ENCODE peak calls at places on chromosomes 12 and 14, in eight cellular contexts. One of them, this sample, is unnamed. For H3K9me2 and H3K4me1, the result is how much of the 10 kb centered on the place peaks cover.

GRCh38 chr12:79689477-79690155 is 1.1 kb downstream of the PAWR start:
- DNase-seq in hepatocyte: peak
- DNase-seq in MM.1S: peak
- DNase-seq in PC-9: peak
- DNase-seq in GM23338: peak
- DNase-seq in PC-3: peak
- DNase-seq in OCI-LY7: peak
- DNase-seq in GM23248: peak
- DNase-seq in this sample: peak

GRCh38 chr12:92506460-92506859 is 196.3 kb upstream of the PLEKHG7 start:
- DNase-seq in GM23248: no peak
- DNase-seq in MM.1S: no peak
- DNase-seq in OCI-LY7: no peak
- DNase-seq in hepatocyte: no peak
- DNase-seq in PC-3: no peak
- DNase-seq in GM23338: no peak
- DNase-seq in PC-9: no peak
- DNase-seq in this sample: no peak

GRCh38 chr14:63857467-63858030 is 4.7 kb downstream of the SYNE2 start:
- DNase-seq in hepatocyte: no peak
- DNase-seq in MM.1S: no peak
- DNase-seq in GM23248: no peak
- DNase-seq in PC-3: peak
- DNase-seq in GM23338: no peak
- DNase-seq in OCI-LY7: no peak
- DNase-seq in PC-9: no peak
- DNase-seq in this sample: no peak

GRCh38 chr12:52280796-52281560 is 6.5 kb downstream of the KRT86 start:
- DNase-seq in PC-3: peak
- DNase-seq in hepatocyte: peak
- DNase-seq in OCI-LY7: no peak
- DNase-seq in PC-9: peak
- DNase-seq in GM23248: peak
- DNase-seq in MM.1S: no peak
- DNase-seq in GM23338: no peak
- DNase-seq in this sample: no peak

GRCh38 chr12:130198026-130198662 is 35.9 kb downstream of the FZD10 start:
- DNase-seq in OCI-LY7: no peak
- DNase-seq in GM23248: no peak
- DNase-seq in PC-3: no peak
- DNase-seq in MM.1S: no peak
- DNase-seq in hepatocyte: no peak
- DNase-seq in PC-9: no peak
- DNase-seq in GM23338: no peak
- DNase-seq in this sample: no peak

GRCh38 chr12:122951979-122952892 is 14.0 kb downstream of the ABCB9 start:
- DNase-seq in OCI-LY7: peak
- DNase-seq in hepatocyte: peak
- DNase-seq in MM.1S: peak
- DNase-seq in PC-3: peak
- DNase-seq in PC-9: peak
- DNase-seq in GM23248: peak
- DNase-seq in GM23338: peak
- DNase-seq in this sample: peak

GRCh38 chr14:74980398-74980745 is 22.3 kb upstream of the EIF2B2 start:
- DNase-seq in PC-3: no peak
- DNase-seq in GM23338: no peak
- DNase-seq in OCI-LY7: no peak
- DNase-seq in PC-9: no peak
- DNase-seq in MM.1S: no peak
- DNase-seq in hepatocyte: no peak
- DNase-seq in GM23248: no peak
- DNase-seq in this sample: no peak

GRCh38 chr12:57230381-57231155 is 1.1 kb downstream of the SHMT2 start:
- DNase-seq in GM23338: no peak
- DNase-seq in PC-9: no peak
- DNase-seq in hepatocyte: no peak
- DNase-seq in MM.1S: no peak
- DNase-seq in GM23248: peak
- DNase-seq in PC-3: no peak
- DNase-seq in OCI-LY7: no peak
- DNase-seq in this sample: no peak

GRCh38 chr12:70267550-70267949 is 24.3 kb downstream of the CNOT2 start:
- DNase-seq in MM.1S: no peak
- DNase-seq in GM23338: no peak
- DNase-seq in GM23248: peak
- DNase-seq in PC-3: no peak
- DNase-seq in hepatocyte: no peak
- DNase-seq in OCI-LY7: peak
- DNase-seq in PC-9: no peak
- DNase-seq in this sample: no peak

GRCh38 chr14:90632451-90632850 is 183.8 kb downstream of the TTC7B start:
- DNase-seq in hepatocyte: no peak
- DNase-seq in GM23248: no peak
- DNase-seq in OCI-LY7: no peak
- DNase-seq in MM.1S: peak
- DNase-seq in GM23338: no peak
- DNase-seq in PC-3: no peak
- DNase-seq in PC-9: no peak
- DNase-seq in this sample: no peak

GRCh38 chr14:56293506-56293905 is 175.3 kb downstream of the PELI2 start:
- DNase-seq in GM23248: no peak
- DNase-seq in PC-3: no peak
- DNase-seq in hepatocyte: no peak
- DNase-seq in GM23338: no peak
- DNase-seq in OCI-LY7: no peak
- DNase-seq in PC-9: no peak
- DNase-seq in MM.1S: no peak
- DNase-seq in this sample: no peak

GRCh38 chr12:53049582-53050318 is at the start of gene TNS2:
- DNase-seq in PC-9: peak
- DNase-seq in PC-3: peak
- DNase-seq in OCI-LY7: no peak
- DNase-seq in GM23248: peak
- DNase-seq in MM.1S: no peak
- DNase-seq in hepatocyte: peak
- DNase-seq in GM23338: peak
- DNase-seq in this sample: no peak

GRCh38 chr12:8890313-8891084 is 23.8 kb upstream of the PHC1 start:
- DNase-seq in MM.1S: peak
- DNase-seq in PC-3: peak
- DNase-seq in OCI-LY7: peak
- DNase-seq in PC-9: peak
- DNase-seq in hepatocyte: peak
- DNase-seq in GM23338: peak
- DNase-seq in GM23248: peak
- DNase-seq in this sample: peak

GRCh38 chr12:127127887-127128286 is 1139.1 kb upstream of the TMEM132C start:
- DNase-seq in PC-3: no peak
- DNase-seq in MM.1S: no peak
- DNase-seq in OCI-LY7: no peak
- DNase-seq in GM23338: no peak
- DNase-seq in GM23248: no peak
- DNase-seq in hepatocyte: no peak
- DNase-seq in PC-9: no peak
- DNase-seq in this sample: no peak

GRCh38 chr14:106879241-106879640 is 1352.9 kb downstream of the TMEM121 start:
- DNase-seq in PC-9: peak
- DNase-seq in MM.1S: peak
- DNase-seq in GM23248: peak
- DNase-seq in GM23338: peak
- DNase-seq in PC-3: peak
- DNase-seq in OCI-LY7: peak
- DNase-seq in hepatocyte: no peak
- DNase-seq in this sample: peak

GRCh38 chr14:91968280-91968679 is 20.8 kb upstream of the FBLN5 start:
- DNase-seq in OCI-LY7: no peak
- DNase-seq in MM.1S: no peak
- DNase-seq in GM23338: no peak
- DNase-seq in PC-9: no peak
- DNase-seq in PC-3: no peak
- DNase-seq in hepatocyte: no peak
- DNase-seq in GM23248: no peak
- DNase-seq in this sample: no peak

GRCh38 chr12:116099664-116100432 is 177.6 kb downstream of the MED13L start:
- DNase-seq in GM23248: no peak
- DNase-seq in OCI-LY7: no peak
- DNase-seq in GM23338: no peak
- DNase-seq in MM.1S: no peak
- DNase-seq in PC-3: no peak
- DNase-seq in hepatocyte: no peak
- DNase-seq in PC-9: no peak
- DNase-seq in this sample: no peak

GRCh38 chr12:112967306-112967705 is 11.0 kb upstream of the OAS2 start:
- DNase-seq in PC-9: no peak
- DNase-seq in GM23338: no peak
- DNase-seq in MM.1S: no peak
- DNase-seq in OCI-LY7: no peak
- DNase-seq in hepatocyte: no peak
- DNase-seq in GM23248: no peak
- DNase-seq in PC-3: no peak
- DNase-seq in this sample: no peak

GRCh38 chr12:57063991-57064725 is 14.2 kb upstream of the MYO1A start:
- DNase-seq in hepatocyte: no peak
- DNase-seq in PC-3: no peak
- DNase-seq in PC-9: no peak
- DNase-seq in OCI-LY7: peak
- DNase-seq in GM23248: no peak
- DNase-seq in MM.1S: peak
- DNase-seq in GM23338: no peak
- DNase-seq in this sample: no peak

GRCh38 chr12:108730337-108731104 is 797 bp downstream of the CORO1C start:
- DNase-seq in GM23248: peak
- DNase-seq in GM23338: peak
- DNase-seq in MM.1S: peak
- DNase-seq in OCI-LY7: peak
- DNase-seq in PC-9: peak
- DNase-seq in PC-3: peak
- DNase-seq in hepatocyte: peak
- DNase-seq in this sample: peak

GRCh38 chr14:64760146-64760755 is 56.0 kb downstream of the PLEKHG3 start:
- DNase-seq in OCI-LY7: peak
- DNase-seq in GM23338: peak
- DNase-seq in GM23248: peak
- DNase-seq in PC-9: peak
- DNase-seq in PC-3: peak
- DNase-seq in MM.1S: peak
- DNase-seq in hepatocyte: peak
- DNase-seq in this sample: peak

GRCh38 chr12:32891956-32892355 is 4.6 kb downstream of the PKP2 start:
- DNase-seq in OCI-LY7: no peak
- DNase-seq in MM.1S: no peak
- DNase-seq in hepatocyte: peak
- DNase-seq in PC-9: peak
- DNase-seq in PC-3: peak
- DNase-seq in GM23248: peak
- DNase-seq in GM23338: peak
- DNase-seq in this sample: no peak

GRCh38 chr12:6073426-6073825 is 51.0 kb downstream of the VWF start:
- DNase-seq in OCI-LY7: no peak
- DNase-seq in PC-9: no peak
- DNase-seq in hepatocyte: no peak
- DNase-seq in PC-3: no peak
- DNase-seq in GM23338: no peak
- DNase-seq in GM23248: no peak
- DNase-seq in MM.1S: no peak
- DNase-seq in this sample: no peak

GRCh38 chr14:96187216-96188050 is 17.2 kb upstream of the BDKRB2 start:
- DNase-seq in hepatocyte: no peak
- DNase-seq in GM23248: no peak
- DNase-seq in OCI-LY7: no peak
- DNase-seq in MM.1S: no peak
- DNase-seq in PC-3: no peak
- DNase-seq in PC-9: no peak
- DNase-seq in GM23338: no peak
- DNase-seq in this sample: no peak

GRCh38 chr14:70791971-70792370 is 17.3 kb downstream of the MAP3K9 start:
- DNase-seq in GM23248: no peak
- DNase-seq in MM.1S: no peak
- DNase-seq in GM23338: no peak
- DNase-seq in PC-9: no peak
- DNase-seq in PC-3: no peak
- DNase-seq in hepatocyte: no peak
- DNase-seq in OCI-LY7: no peak
- DNase-seq in this sample: no peak
- H3K9me2 ChIP-seq in GM23248: under half
- H3K9me2 ChIP-seq in MM.1S: under half
- H3K9me2 ChIP-seq in GM23338: under half
- H3K9me2 ChIP-seq in PC-9: under half
- H3K9me2 ChIP-seq in PC-3: under half
- H3K9me2 ChIP-seq in hepatocyte: under half
- H3K9me2 ChIP-seq in OCI-LY7: under half
- H3K9me2 ChIP-seq in this sample: under half

GRCh38 chr12:94813314-94813713 is 163.0 kb upstream of the TMCC3 start:
- DNase-seq in GM23248: peak
- DNase-seq in GM23338: peak
- DNase-seq in PC-9: no peak
- DNase-seq in MM.1S: no peak
- DNase-seq in PC-3: peak
- DNase-seq in OCI-LY7: peak
- DNase-seq in hepatocyte: no peak
- DNase-seq in this sample: no peak
- H3K4me1 ChIP-seq in GM23248: under half
- H3K4me1 ChIP-seq in GM23338: under half
- H3K4me1 ChIP-seq in PC-9: under half
- H3K4me1 ChIP-seq in MM.1S: under half
- H3K4me1 ChIP-seq in PC-3: under half
- H3K4me1 ChIP-seq in OCI-LY7: under half
- H3K4me1 ChIP-seq in hepatocyte: under half
- H3K4me1 ChIP-seq in this sample: under half

GRCh38 chr12:15520844-15521243 is 198.5 kb downstream of the PTPRO start:
- DNase-seq in PC-3: no peak
- DNase-seq in MM.1S: no peak
- DNase-seq in OCI-LY7: no peak
- DNase-seq in PC-9: no peak
- DNase-seq in GM23338: no peak
- DNase-seq in GM23248: no peak
- DNase-seq in hepatocyte: no peak
- DNase-seq in this sample: no peak
- H3K9me2 ChIP-seq in PC-3: under half
- H3K9me2 ChIP-seq in MM.1S: under half
- H3K9me2 ChIP-seq in OCI-LY7: under half
- H3K9me2 ChIP-seq in PC-9: under half
- H3K9me2 ChIP-seq in GM23338: under half
- H3K9me2 ChIP-seq in GM23248: under half
- H3K9me2 ChIP-seq in hepatocyte: under half
- H3K9me2 ChIP-seq in this sample: under half

GRCh38 chr14:69069020-69069421 is 83.9 kb downstream of the DCAF5 start:
- DNase-seq in PC-3: peak
- DNase-seq in OCI-LY7: no peak
- DNase-seq in MM.1S: no peak
- DNase-seq in GM23248: peak
- DNase-seq in GM23338: no peak
- DNase-seq in hepatocyte: no peak
- DNase-seq in PC-9: no peak
- DNase-seq in this sample: no peak

GRCh38 chr14:69064596-69064995 is 85.5 kb upstream of the ACTN1 start:
- DNase-seq in hepatocyte: no peak
- DNase-seq in PC-9: no peak
- DNase-seq in PC-3: no peak
- DNase-seq in OCI-LY7: no peak
- DNase-seq in MM.1S: no peak
- DNase-seq in GM23338: no peak
- DNase-seq in GM23248: no peak
- DNase-seq in this sample: no peak

GRCh38 chr14:69072584-69072983 is 80.3 kb downstream of the DCAF5 start:
- DNase-seq in GM23248: no peak
- DNase-seq in PC-3: no peak
- DNase-seq in PC-9: no peak
- DNase-seq in GM23338: no peak
- DNase-seq in OCI-LY7: no peak
- DNase-seq in hepatocyte: no peak
- DNase-seq in MM.1S: no peak
- DNase-seq in this sample: no peak

GRCh38 chr14:69066396-69067171 is 86.3 kb downstream of the DCAF5 start:
- DNase-seq in hepatocyte: no peak
- DNase-seq in PC-3: no peak
- DNase-seq in GM23338: no peak
- DNase-seq in OCI-LY7: no peak
- DNase-seq in GM23248: no peak
- DNase-seq in PC-9: no peak
- DNase-seq in MM.1S: no peak
- DNase-seq in this sample: no peak
- H3K4me1 ChIP-seq in hepatocyte: under half
- H3K4me1 ChIP-seq in PC-3: under half
- H3K4me1 ChIP-seq in GM23338: under half
- H3K4me1 ChIP-seq in OCI-LY7: under half
- H3K4me1 ChIP-seq in GM23248: under half
- H3K4me1 ChIP-seq in PC-9: under half
- H3K4me1 ChIP-seq in MM.1S: under half
- H3K4me1 ChIP-seq in this sample: under half

This sample was measured in Karpas-422.